ENCODE peak calls at places on chromosomes 1 and 21, in eight cellular contexts. One of them, this sample, is unnamed.
A peak's percentile ranks its signal among the peaks of the same experiment; 100 is the strongest.

GRCh38 chr1:195608883-195609282 is 999.4 kb downstream of the KCNT2 start:
- DNase-seq in epithelial cell of esophagus: no peak
- DNase-seq in GM03348: no peak
- DNase-seq in stimulated activated naive B cell treated with anti-CD40 and anti-IgM and Interleukin-4, amounts not matched to agents 10 μg/mL and 1 μg/mL and 100 μg/mL, for 72 hours: no peak
- DNase-seq in NCI-H1436: no peak
- DNase-seq in stimulated activated CD4-positive, alpha-beta T cell treated with anti-CD3 and anti-CD28 coated beads, Interleukin-4, amount 100 ng/mL, for 48 hours: no peak
- DNase-seq in dorsolateral prefrontal cortex: no peak
- DNase-seq in T-helper 1 cell: no peak
- DNase-seq in this sample: no peak

GRCh38 chr1:248183996-248184395 is 9.4 kb downstream of the OR2M2 start:
- DNase-seq in GM03348: no peak
- DNase-seq in T-helper 1 cell: no peak
- DNase-seq in NCI-H1436: no peak
- DNase-seq in dorsolateral prefrontal cortex: no peak
- DNase-seq in stimulated activated naive B cell treated with anti-CD40 and anti-IgM and Interleukin-4, amounts not matched to agents 10 μg/mL and 1 μg/mL and 100 μg/mL, for 72 hours: no peak
- DNase-seq in epithelial cell of esophagus: no peak
- DNase-seq in stimulated activated CD4-positive, alpha-beta T cell treated with anti-CD3 and anti-CD28 coated beads, Interleukin-4, amount 100 ng/mL, for 48 hours: no peak
- DNase-seq in this sample: no peak

GRCh38 chr1:5508669-5509330 is 483.4 kb downstream of the NPHP4 start:
- DNase-seq in dorsolateral prefrontal cortex: no peak
- DNase-seq in stimulated activated naive B cell treated with anti-CD40 and anti-IgM and Interleukin-4, amounts not matched to agents 10 μg/mL and 1 μg/mL and 100 μg/mL, for 72 hours: no peak
- DNase-seq in stimulated activated CD4-positive, alpha-beta T cell treated with anti-CD3 and anti-CD28 coated beads, Interleukin-4, amount 100 ng/mL, for 48 hours: no peak
- DNase-seq in epithelial cell of esophagus: no peak
- DNase-seq in NCI-H1436: no peak
- DNase-seq in T-helper 1 cell: no peak
- DNase-seq in GM03348: no peak
- DNase-seq in this sample: no peak

GRCh38 chr1:22798083-22798482 is 87.4 kb downstream of the EPHB2 start:
- DNase-seq in stimulated activated CD4-positive, alpha-beta T cell treated with anti-CD3 and anti-CD28 coated beads, Interleukin-4, amount 100 ng/mL, for 48 hours: no peak
- DNase-seq in T-helper 1 cell: no peak
- DNase-seq in NCI-H1436: no peak
- DNase-seq in GM03348: no peak
- DNase-seq in dorsolateral prefrontal cortex: no peak
- DNase-seq in stimulated activated naive B cell treated with anti-CD40 and anti-IgM and Interleukin-4, amounts not matched to agents 10 μg/mL and 1 μg/mL and 100 μg/mL, for 72 hours: no peak
- DNase-seq in epithelial cell of esophagus: no peak
- DNase-seq in this sample: no peak

GRCh38 chr21:42527489-42528158 is 14.0 kb downstream of the SLC37A1 start:
- DNase-seq in stimulated activated naive B cell treated with anti-CD40 and anti-IgM and Interleukin-4, amounts not matched to agents 10 μg/mL and 1 μg/mL and 100 μg/mL, for 72 hours: no peak
- DNase-seq in NCI-H1436: peak; percentile 12
- DNase-seq in stimulated activated CD4-positive, alpha-beta T cell treated with anti-CD3 and anti-CD28 coated beads, Interleukin-4, amount 100 ng/mL, for 48 hours: peak; percentile 30
- DNase-seq in dorsolateral prefrontal cortex: no peak
- DNase-seq in epithelial cell of esophagus: no peak
- DNase-seq in GM03348: no peak
- DNase-seq in T-helper 1 cell: peak; percentile 39
- DNase-seq in this sample: no peak

GRCh38 chr1:112007169-112007568 is 17.7 kb upstream of the KCND3 start:
- DNase-seq in dorsolateral prefrontal cortex: no peak
- DNase-seq in T-helper 1 cell: no peak
- DNase-seq in epithelial cell of esophagus: no peak
- DNase-seq in NCI-H1436: no peak
- DNase-seq in GM03348: no peak
- DNase-seq in stimulated activated CD4-positive, alpha-beta T cell treated with anti-CD3 and anti-CD28 coated beads, Interleukin-4, amount 100 ng/mL, for 48 hours: no peak
- DNase-seq in stimulated activated naive B cell treated with anti-CD40 and anti-IgM and Interleukin-4, amounts not matched to agents 10 μg/mL and 1 μg/mL and 100 μg/mL, for 72 hours: no peak
- DNase-seq in this sample: no peak

GRCh38 chr1:226674892-226675719 is 64.0 kb downstream of the ITPKB start:
- DNase-seq in GM03348: no peak
- DNase-seq in T-helper 1 cell: peak; percentile 75
- DNase-seq in epithelial cell of esophagus: no peak
- DNase-seq in stimulated activated CD4-positive, alpha-beta T cell treated with anti-CD3 and anti-CD28 coated beads, Interleukin-4, amount 100 ng/mL, for 48 hours: no peak
- DNase-seq in NCI-H1436: peak; percentile 29
- DNase-seq in dorsolateral prefrontal cortex: no peak
- DNase-seq in stimulated activated naive B cell treated with anti-CD40 and anti-IgM and Interleukin-4, amounts not matched to agents 10 μg/mL and 1 μg/mL and 100 μg/mL, for 72 hours: peak; percentile 85
- DNase-seq in this sample: no peak

GRCh38 chr1:46202975-46203737 is at the start of gene LURAP1:
- DNase-seq in epithelial cell of esophagus: peak; percentile 58
- DNase-seq in GM03348: peak; percentile 83
- DNase-seq in T-helper 1 cell: no peak
- DNase-seq in stimulated activated naive B cell treated with anti-CD40 and anti-IgM and Interleukin-4, amounts not matched to agents 10 μg/mL and 1 μg/mL and 100 μg/mL, for 72 hours: peak; percentile 46
- DNase-seq in NCI-H1436: no peak
- DNase-seq in stimulated activated CD4-positive, alpha-beta T cell treated with anti-CD3 and anti-CD28 coated beads, Interleukin-4, amount 100 ng/mL, for 48 hours: no peak
- DNase-seq in dorsolateral prefrontal cortex: peak; percentile 77
- DNase-seq in this sample: peak; percentile 62

GRCh38 chr1:38222906-38223305 is 176.3 kb upstream of the POU3F1 start:
- DNase-seq in GM03348: no peak
- DNase-seq in stimulated activated naive B cell treated with anti-CD40 and anti-IgM and Interleukin-4, amounts not matched to agents 10 μg/mL and 1 μg/mL and 100 μg/mL, for 72 hours: no peak
- DNase-seq in NCI-H1436: no peak
- DNase-seq in dorsolateral prefrontal cortex: no peak
- DNase-seq in T-helper 1 cell: no peak
- DNase-seq in epithelial cell of esophagus: no peak
- DNase-seq in stimulated activated CD4-positive, alpha-beta T cell treated with anti-CD3 and anti-CD28 coated beads, Interleukin-4, amount 100 ng/mL, for 48 hours: no peak
- DNase-seq in this sample: no peak

This sample was measured in MCF 10A.